ENCODE peak calls at places on chromosomes 13 and 19, in ten cellular contexts. S, T, B, E, Q, D, K, M, F and N are unnamed samples.

GRCh38 chr19:2747349-2747748 is 7.5 kb upstream of the SLC39A3 start:
- DNase-seq in K (no peak), D (no peak), F (no peak), M (no peak), E (no peak), T (no peak), S (no peak), B (no peak), Q (no peak), N (no peak)

GRCh38 chr13:45299194-45299593 is 41.8 kb downstream of the TPT1 start:
- DNase-seq in T (no peak), K (peak), D (no peak), M (peak), F (no peak), E (peak), S (no peak), B (no peak), Q (no peak), N (no peak)

GRCh38 chr13:21837841-21838551 is 167.1 kb downstream of the FGF9 start:
- DNase-seq in F (no peak), Q (no peak), B (no peak), E (no peak), S (peak), K (no peak), M (no peak), D (peak), T (no peak), N (no peak)

GRCh38 chr13:112545866-112546265 is 42.1 kb downstream of the TUBGCP3 start:
- DNase-seq in T (no peak), K (peak), F (no peak), B (no peak), E (peak), Q (no peak), M (peak), D (peak), S (peak), N (peak)

GRCh38 chr13:113186061-113186900 is 22.2 kb downstream of the PCID2 start:
- DNase-seq in S (no peak), T (no peak), B (no peak), D (no peak), E (no peak), K (no peak), Q (no peak), F (no peak), M (peak), N (no peak)

GRCh38 chr19:12721656-12722565 is 1.8 kb downstream of the TNPO2 start:
- DNase-seq in Q (peak), F (peak), K (peak), E (peak), M (peak), D (peak), B (peak), S (no peak), T (peak), N (no peak)

GRCh38 chr19:50983625-50984292 is at the start of gene KLK7:
- DNase-seq in E (no peak), M (no peak), F (no peak), S (no peak), D (no peak), K (no peak), T (no peak), B (no peak), Q (no peak), N (no peak)

GRCh38 chr13:113997845-113998751 is 24.2 kb upstream of the C13orf46 start:
- DNase-seq in M (peak), B (no peak), F (no peak), K (peak), T (peak), S (peak), E (peak), Q (peak), D (peak), N (peak)

GRCh38 chr19:10699650-10700335 is 1.4 kb upstream of the QTRT1 start:
- DNase-seq in T (no peak), B (peak), F (peak), K (peak), S (no peak), D (peak), Q (peak), E (peak), M (peak), N (no peak)

GRCh38 chr19:10691883-10692282 is 9.4 kb upstream of the QTRT1 start:
- DNase-seq in M (no peak), E (no peak), Q (peak), B (no peak), F (no peak), T (no peak), D (no peak), S (no peak), K (no peak), N (no peak)

GRCh38 chr19:10692673-10693264 is 8.5 kb upstream of the QTRT1 start:
- DNase-seq in D (no peak), B (peak), F (no peak), T (no peak), E (no peak), K (no peak), M (no peak), Q (no peak), S (no peak), N (no peak)

GRCh38 chr19:10694706-10695105 is 6.5 kb upstream of the QTRT1 start:
- DNase-seq in B (peak), T (no peak), D (no peak), F (no peak), S (no peak), M (no peak), E (no peak), Q (no peak), K (no peak), N (no peak)

DNA sequence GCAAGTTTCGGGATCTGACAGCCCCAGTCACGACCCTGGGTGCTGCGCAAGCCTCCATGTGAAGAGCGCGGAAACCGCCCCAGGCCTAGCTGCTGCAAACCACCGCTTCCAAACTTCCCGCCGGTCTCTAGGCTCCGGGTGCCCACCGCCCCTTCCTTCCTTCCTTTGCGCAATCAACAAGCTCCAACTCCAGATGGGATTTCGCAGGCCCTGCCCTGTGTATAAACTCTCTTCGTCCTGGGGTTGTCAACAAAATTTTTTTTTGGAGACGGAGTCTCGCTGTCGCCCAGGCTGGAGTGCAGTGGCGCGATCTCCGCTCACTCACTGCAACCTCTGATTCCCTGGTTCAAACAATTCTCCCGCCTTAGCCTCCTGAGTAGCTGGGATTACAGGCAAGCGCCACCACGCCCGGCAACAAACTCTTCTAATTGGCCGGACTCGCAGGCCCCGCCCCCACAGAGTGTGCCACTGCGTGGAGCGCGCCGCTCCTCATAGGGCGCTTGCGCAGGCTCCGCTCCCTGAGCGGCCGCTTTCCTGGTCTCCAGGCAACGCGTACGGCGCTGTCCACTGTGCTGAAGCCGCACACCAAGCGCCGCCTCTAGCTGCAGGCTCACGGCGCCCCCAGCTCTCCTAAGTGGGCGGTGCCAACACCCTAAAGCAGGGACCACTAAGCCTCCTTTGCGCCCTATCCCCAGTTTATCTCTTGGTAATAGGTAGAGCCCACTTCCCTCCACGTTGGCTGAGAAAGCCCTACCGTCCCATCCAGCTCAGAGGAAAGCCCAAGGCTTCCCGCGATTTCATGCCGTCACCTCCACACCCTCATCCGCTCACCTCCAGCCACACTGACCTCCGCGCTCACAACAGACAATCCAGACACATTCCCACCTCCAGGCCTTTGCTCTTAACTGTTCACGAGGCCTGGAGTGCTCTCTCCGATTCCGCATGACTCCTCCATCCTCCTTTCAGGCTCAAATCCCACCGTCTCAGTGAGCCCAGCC is 5.5 kb upstream of the QTRT1 start:
- DNase-seq in D (peak), S (peak), K (peak), E (peak), F (peak), B (peak), Q (peak), T (peak), M (peak), N (peak)
- TF ChIP-seq CTCF in D (no peak), S (no peak), K (no peak), E (no peak), F (no peak), B (no peak), Q (no peak), T (no peak), M (no peak), N (no peak)

DNA sequence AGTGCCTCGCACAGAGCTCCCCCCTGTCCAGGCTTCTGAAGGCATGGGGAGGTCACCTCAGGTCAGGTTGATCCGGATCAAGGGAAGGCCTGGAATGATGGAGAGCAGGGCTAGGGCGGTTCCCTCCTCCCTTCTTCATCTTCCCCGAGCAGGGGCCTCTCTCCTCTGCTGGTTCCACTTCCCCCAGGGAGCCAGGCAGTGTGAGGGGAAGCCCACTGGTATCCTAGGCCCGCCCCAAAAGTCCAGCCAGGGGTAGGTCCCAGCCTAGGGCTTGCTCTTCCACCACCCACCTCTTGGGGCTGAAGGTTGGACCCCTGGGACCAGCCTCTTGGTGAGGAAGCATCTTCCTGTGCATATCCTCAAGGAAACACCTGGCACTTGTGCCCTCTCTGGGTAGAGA is 16.4 kb upstream of the PRR19 start:
- DNase-seq in B (no peak), T (no peak), Q (peak), M (no peak), F (no peak), K (no peak), S (no peak), E (no peak), D (no peak), N (no peak)
- H3K4me3 ChIP-seq in B (no peak), T (peak), Q (peak), M (peak), F (no peak), K (peak), S (peak), E (peak), D (peak), N (no peak)

GRCh38 chr13:30667014-30667413 is 49.3 kb downstream of the USPL1 start:
- DNase-seq in M (no peak), D (no peak), K (no peak), F (no peak), B (no peak), E (no peak), S (no peak), T (no peak), Q (no peak), N (no peak)

GRCh38 chr13:30666113-30666512 is 48.4 kb downstream of the USPL1 start:
- DNase-seq in D (no peak), B (no peak), F (no peak), S (no peak), Q (no peak), T (no peak), M (no peak), E (no peak), K (no peak), N (no peak)

GRCh38 chr13:30668305-30668704 is 50.6 kb downstream of the USPL1 start:
- DNase-seq in M (no peak), B (no peak), E (no peak), Q (no peak), S (no peak), K (no peak), T (no peak), D (no peak), F (no peak), N (no peak)

GRCh38 chr13:30673669-30674521 is 56.2 kb downstream of the USPL1 start:
- DNase-seq in E (peak), T (peak), Q (peak), F (peak), B (peak), M (peak), K (peak), S (peak), D (peak), N (peak)

GRCh38 chr13:30671271-30671815 is 53.6 kb downstream of the USPL1 start:
- DNase-seq in B (no peak), E (no peak), D (no peak), K (no peak), Q (no peak), M (no peak), T (no peak), S (no peak), F (no peak), N (no peak)
- TF ChIP-seq CTCF in B (no peak), E (no peak), D (no peak), K (no peak), Q (no peak), M (no peak), T (no peak), S (no peak), F (no peak), N (no peak)

GRCh38 chr19:46542428-46543230 is 47.0 kb upstream of the PNMA8B start:
- DNase-seq in K (peak), Q (peak), M (peak), F (peak), D (peak), T (peak), E (peak), S (peak), B (peak), N (peak)

GRCh38 chr19:46550684-46551083 is 50.4 kb upstream of the CALM3 start:
- DNase-seq in F (no peak), K (no peak), D (no peak), T (no peak), M (no peak), Q (no peak), E (no peak), B (no peak), S (no peak), N (no peak)

GRCh38 chr19:46551175-46551574 is 50.0 kb upstream of the CALM3 start:
- DNase-seq in M (no peak), Q (no peak), F (no peak), B (no peak), D (no peak), E (no peak), K (no peak), T (no peak), S (no peak), N (no peak)

DNA sequence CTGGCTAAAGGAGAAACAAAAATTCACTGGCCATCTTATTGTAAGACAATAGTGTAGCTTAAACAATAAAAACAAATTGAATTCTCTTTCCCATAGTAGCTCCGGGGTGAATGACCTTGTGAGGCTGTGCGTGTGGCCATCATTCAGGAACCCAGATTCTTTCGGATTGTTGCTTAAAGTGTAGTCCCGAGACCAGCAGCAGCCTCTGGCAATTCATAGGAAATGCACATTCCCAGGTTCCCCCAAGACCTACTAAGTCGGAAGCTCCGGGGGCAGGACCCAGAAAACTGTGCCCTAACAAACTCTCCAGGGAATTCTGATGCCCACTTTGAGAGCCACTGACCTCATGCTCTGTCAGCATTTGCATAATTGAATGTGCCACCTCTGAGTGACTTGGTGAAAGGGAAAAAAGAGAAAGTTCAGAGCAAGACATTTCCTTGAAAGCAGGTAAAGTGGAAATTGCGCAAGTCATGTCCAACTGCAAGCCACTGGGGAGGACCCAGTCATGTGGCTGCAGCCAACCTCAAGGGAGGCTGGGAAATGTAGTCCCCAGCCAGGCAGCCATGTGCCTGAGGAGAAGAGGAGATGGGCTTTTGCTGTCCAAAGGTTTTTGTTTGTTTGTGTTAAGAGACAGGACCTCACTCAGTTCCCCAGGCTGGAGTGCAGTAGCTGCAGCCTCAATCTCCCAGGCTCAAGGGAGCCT is 50.7 kb upstream of the PNMA8B start:
- DNase-seq in K (peak), D (peak), S (no peak), Q (peak), B (peak), F (peak), M (no peak), E (peak), T (no peak), N (no peak)
- H3K4me3 ChIP-seq in K (peak), D (peak), S (no peak), Q (peak), B (no peak), F (peak), M (no peak), E (no peak), T (peak), N (no peak)